ENCODE peak calls at places on chromosomes 5 and 9, in five cellular contexts. U, E, Z, C and W are unnamed samples.

GRCh38 chr9:19405771-19406170 is 3.0 kb upstream of the ACER2 start:
- DNase-seq in U (no peak), E (no peak), Z (no peak), C (no peak), W (no peak)

GRCh38 chr5:1202798-1203185 is 1.4 kb downstream of the SLC6A19 start:
- DNase-seq in U (no peak), E (no peak), Z (no peak), C (no peak), W (peak)

GRCh38 chr5:21802869-21803490 is 1050.2 kb downstream of the CDH12 start:
- DNase-seq in U (no peak), E (no peak), Z (no peak), C (no peak), W (no peak)

GRCh38 chr5:151454889-151455288 is 7.5 kb downstream of the SLC36A1 start:
- DNase-seq in U (no peak), E (no peak), Z (no peak), C (no peak), W (no peak)

GRCh38 chr9:25654417-25654816 is 23.8 kb downstream of the TUSC1 start:
- DNase-seq in U (no peak), E (no peak), Z (no peak), C (no peak), W (no peak)

GRCh38 chr5:120388016-120388781 is 75.9 kb upstream of the PRR16 start:
- DNase-seq in U (no peak), E (no peak), Z (no peak), C (no peak), W (no peak)

GRCh38 chr9:93416530-93417235 is 34.8 kb upstream of the FAM120A start:
- DNase-seq in U (no peak), E (no peak), Z (no peak), C (no peak), W (no peak)

GRCh38 chr9:111615928-111616327 is 15.2 kb upstream of the DNAJC25 start:
- DNase-seq in U (no peak), E (no peak), Z (no peak), C (no peak), W (no peak)

GRCh38 chr5:95178046-95178651 is 106.7 kb downstream of the MCTP1 start:
- DNase-seq in U (no peak), E (no peak), Z (no peak), C (no peak), W (no peak)

GRCh38 chr9:115369322-115369957 is 251.5 kb upstream of the TNC start:
- DNase-seq in U (no peak), E (no peak), Z (no peak), C (no peak), W (no peak)

GRCh38 chr9:1049641-1050040 is 516 bp upstream of the DMRT2 start:
- DNase-seq in U (no peak), E (no peak), Z (no peak), C (no peak), W (no peak)

GRCh38 chr9:29044959-29045358 is 1471.7 kb upstream of the C9orf72 start:
- DNase-seq in U (no peak), E (no peak), Z (no peak), C (no peak), W (no peak)